ENCODE peak calls at places on chromosome 21, in four cellular contexts. B, J, F and Y are unnamed samples.

GRCh38 chr21:15242906-15243305 is 178.1 kb upstream of the NRIP1 start:
- DNase-seq in B (no peak), J (no peak), F (no peak), Y (no peak)

GRCh38 chr21:29316806-29317205 is 18.1 kb downstream of the BACH1 start:
- DNase-seq in B (no peak), J (no peak), F (no peak), Y (no peak)

GRCh38 chr21:31846690-31847089 is 26.1 kb upstream of the HUNK start:
- DNase-seq in B (no peak), J (no peak), F (no peak), Y (no peak)

GRCh38 chr21:18294100-18294499 is 49.5 kb downstream of the CHODL start:
- DNase-seq in B (no peak), J (no peak), F (no peak), Y (no peak)

GRCh38 chr21:27021801-27022200 is 54.9 kb upstream of the ADAMTS5 start:
- DNase-seq in B (no peak), J (no peak), F (no peak), Y (no peak)

GRCh38 chr21:36471254-36471723 is 8.6 kb downstream of the CLDN14 start:
- DNase-seq in B (peak), J (no peak), F (no peak), Y (peak)

GRCh38 chr21:15978158-15978805 is 248.5 kb downstream of the USP25 start:
- DNase-seq in B (peak), J (no peak), F (peak), Y (no peak)

GRCh38 chr21:42016364-42016985 is 6.3 kb upstream of the ZBTB21 start:
- DNase-seq in B (no peak), J (no peak), F (no peak), Y (no peak)

GRCh38 chr21:43306911-43307676 is 119.8 kb downstream of the SIK1 start:
- DNase-seq in B (peak), J (peak), F (no peak), Y (peak)

GRCh38 chr21:25855591-25855990 is 120.8 kb downstream of the GABPA start:
- DNase-seq in B (no peak), J (no peak), F (no peak), Y (no peak)

GRCh38 chr21:15060776-15061175 is 4.0 kb downstream of the NRIP1 start:
- DNase-seq in B (peak), J (no peak), F (no peak), Y (no peak)

GRCh38 chr21:30582850-30583249 is 7.3 kb downstream of the KRTAP22-2 start:
- DNase-seq in B (no peak), J (no peak), F (no peak), Y (no peak)

GRCh38 chr21:16084776-16085364 is 355.1 kb downstream of the USP25 start:
- DNase-seq in B (no peak), J (no peak), F (no peak), Y (no peak)

GRCh38 chr21:18449586-18449985 is 46.0 kb upstream of the TMPRSS15 start:
- DNase-seq in B (no peak), J (no peak), F (no peak), Y (no peak)

GRCh38 chr21:43865471-43866181 is 603 bp downstream of the AGPAT3 start:
- DNase-seq in B (peak), J (peak), F (no peak), Y (peak)

GRCh38 chr21:18832950-18833349 is 429.4 kb upstream of the TMPRSS15 start:
- DNase-seq in B (peak), J (no peak), F (no peak), Y (no peak)

GRCh38 chr21:29989634-29990234 is 49.9 kb upstream of the GRIK1 start:
- DNase-seq in B (peak), J (no peak), F (no peak), Y (no peak)

GRCh38 chr21:24200052-24200451 is 1407.2 kb downstream of the MRPL39 start:
- DNase-seq in B (no peak), J (no peak), F (no peak), Y (no peak)

GRCh38 chr21:42467613-42467983 is 28.4 kb downstream of the RSPH1 start:
- DNase-seq in B (no peak), J (no peak), F (no peak), Y (no peak)

GRCh38 chr21:41370840-41371697 is 9.2 kb downstream of the MX2 start:
- DNase-seq in B (no peak), J (no peak), F (no peak), Y (no peak)

GRCh38 chr21:20592482-20592881 is 405.7 kb upstream of the NCAM2 start:
- DNase-seq in B (no peak), J (no peak), F (no peak), Y (no peak)

GRCh38 chr21:39581414-39581813 is 31.3 kb upstream of the B3GALT5 start:
- DNase-seq in B (no peak), J (no peak), F (no peak), Y (no peak)
- TF ChIP-seq CTCF in B (no peak), J (no peak), F (no peak), Y (no peak)

DNA sequence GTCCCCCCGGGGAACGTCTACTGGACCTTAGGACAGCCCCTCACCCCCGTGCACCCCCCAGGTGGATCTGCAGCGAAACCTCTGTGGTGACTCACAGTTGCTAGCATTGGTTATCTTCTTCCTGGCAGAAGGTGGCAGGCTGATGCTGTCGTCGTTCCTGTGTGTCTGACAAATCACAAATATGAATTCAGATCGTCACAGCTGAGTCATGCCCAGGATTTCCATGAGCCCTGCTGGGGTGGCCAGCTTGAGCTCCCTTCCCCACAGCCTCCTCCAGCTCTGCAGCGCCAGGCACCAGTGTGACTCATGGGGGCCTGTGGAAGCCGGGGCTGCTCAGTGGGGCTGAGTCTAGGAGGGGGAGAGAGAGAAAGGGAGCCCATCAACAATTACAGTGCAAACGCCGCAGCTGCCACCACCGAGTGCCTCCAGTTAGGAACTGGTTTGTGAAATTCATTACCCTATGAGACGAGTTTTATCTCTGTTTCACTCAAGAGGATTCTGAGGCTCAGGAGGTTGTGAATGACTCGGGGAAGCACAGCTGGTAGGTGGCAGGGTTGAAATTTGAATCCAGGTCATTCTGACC is 197.9 kb downstream of the DYRK1A start:
- DNase-seq in B (peak), J (peak), F (peak), Y (peak)
- TF ChIP-seq CTCF in B (peak), J (no peak), F (no peak), Y (no peak)

DNA sequence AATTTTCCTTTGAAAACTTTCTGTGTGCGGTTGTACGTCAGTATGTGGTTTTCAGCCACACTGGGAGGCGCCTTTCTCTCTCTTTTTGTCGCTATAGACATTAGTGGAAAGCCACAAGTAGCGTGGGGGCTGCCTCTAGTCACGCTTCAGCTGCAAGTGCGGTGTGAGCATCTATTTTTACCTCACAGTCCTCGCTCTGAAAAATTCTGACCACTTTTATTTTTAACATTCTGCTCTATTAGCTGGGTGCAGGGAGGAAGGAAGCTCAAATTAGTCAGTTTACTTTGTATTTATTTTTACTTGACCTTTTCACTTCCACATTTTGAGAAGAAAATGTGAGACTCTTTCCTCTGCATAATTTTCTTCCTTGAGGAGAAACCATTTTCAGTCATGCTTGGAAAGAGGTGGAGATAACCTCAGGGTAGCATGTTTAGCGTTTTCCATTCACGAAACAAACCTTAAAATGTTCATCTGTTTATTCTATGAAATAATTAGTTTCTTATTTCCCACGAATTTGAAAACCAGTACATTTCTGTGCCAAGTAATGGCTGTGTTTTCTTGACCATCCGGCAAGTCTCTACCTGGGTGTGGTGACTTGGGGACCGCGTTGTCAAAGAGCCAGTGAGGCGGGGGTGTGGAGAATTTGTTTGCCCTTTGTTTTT is 35.6 kb downstream of the ADARB1 start:
- DNase-seq in B (no peak), J (peak), F (no peak), Y (peak)
- TF ChIP-seq CTCF in B (no peak), J (no peak), F (no peak), Y (no peak)

GRCh38 chr21:39630827-39631226 is 18.1 kb downstream of the B3GALT5 start:
- DNase-seq in B (no peak), J (no peak), F (no peak), Y (no peak)
- TF ChIP-seq CTCF in B (no peak), J (no peak), F (no peak), Y (no peak)

DNA sequence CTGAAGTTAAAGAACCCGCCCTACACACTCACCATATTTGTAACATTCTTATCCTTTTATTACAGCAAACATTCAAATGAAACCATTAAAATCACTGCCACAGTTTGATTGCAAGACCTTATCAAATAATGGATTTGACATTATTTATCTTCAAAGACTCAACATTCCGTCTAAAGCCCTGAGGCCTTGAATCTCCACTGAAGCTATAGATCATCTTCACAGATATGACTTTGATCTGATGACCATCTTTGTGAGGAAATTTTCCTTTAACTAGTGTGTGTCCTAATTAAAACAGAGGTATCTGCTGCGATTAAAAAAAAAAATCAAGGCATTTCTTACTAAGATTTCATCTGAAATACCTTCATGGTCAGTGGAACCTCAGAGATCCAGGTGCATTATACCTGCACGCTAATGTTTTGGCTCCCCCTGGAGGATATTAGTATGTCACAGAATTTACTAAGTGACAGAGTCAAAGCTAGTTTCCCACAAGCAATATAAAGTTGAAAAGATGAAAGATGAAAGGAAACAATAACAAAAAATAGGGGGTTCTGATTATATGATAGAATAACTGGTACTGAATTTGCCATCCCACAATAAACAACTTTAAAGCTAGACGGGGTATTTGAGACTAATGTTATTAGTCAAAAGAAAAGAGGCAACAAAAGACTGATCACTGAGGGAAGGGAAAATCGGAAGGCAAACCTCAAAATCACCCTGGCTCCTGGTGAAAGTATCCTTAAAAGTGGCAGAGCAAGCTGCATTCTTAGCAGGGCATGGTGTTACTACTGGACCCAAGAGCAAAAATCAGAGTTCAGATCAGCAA is 923.4 kb downstream of the NCAM2 start:
- DNase-seq in B (peak), J (no peak), F (no peak), Y (no peak)
- TF ChIP-seq CTCF in B (peak), J (no peak), F (peak), Y (peak)

GRCh38 chr21:35340273-35340672 is 291.2 kb upstream of the RUNX1 start:
- DNase-seq in B (no peak), J (no peak), F (no peak), Y (no peak)
- TF ChIP-seq CTCF in B (no peak), J (no peak), F (no peak), Y (no peak)

DNA sequence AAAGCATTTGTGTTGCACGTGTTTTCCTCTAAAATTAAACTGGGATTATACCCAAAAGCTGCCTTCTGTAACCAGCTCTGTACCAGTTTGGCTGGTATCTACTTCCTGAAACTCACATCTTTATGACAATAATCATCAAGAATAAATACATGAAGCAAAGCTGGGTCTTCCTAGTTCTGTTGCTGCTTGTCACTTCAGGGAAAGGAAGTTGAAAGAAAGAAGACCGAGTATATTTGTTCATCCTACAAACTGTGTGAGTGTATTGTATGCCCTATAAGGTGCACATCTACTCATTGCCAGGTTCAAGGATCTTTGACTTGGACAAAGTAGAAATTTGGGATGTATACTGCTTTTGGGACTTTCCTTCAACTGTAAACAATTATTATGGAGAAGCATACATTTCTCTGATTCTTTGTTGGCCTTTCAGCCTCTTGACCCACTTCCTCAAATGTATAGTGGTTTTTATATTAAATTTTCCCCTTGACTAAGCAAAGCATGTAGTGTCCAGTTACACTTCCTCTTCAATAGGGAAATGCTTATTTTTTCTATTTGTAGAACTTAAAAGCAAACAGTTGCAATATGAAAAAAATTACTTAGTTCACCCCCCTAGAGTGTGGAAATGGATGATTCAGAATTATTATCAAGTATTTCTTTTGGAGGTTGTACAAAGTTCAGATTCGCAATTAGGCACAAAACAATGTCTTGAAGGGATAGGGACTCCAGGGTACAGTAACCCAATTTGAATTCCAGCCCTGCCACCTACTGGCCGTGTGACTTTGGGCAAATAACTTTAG is 28.9 kb upstream of the IFNGR2 start:
- DNase-seq in B (peak), J (no peak), F (peak), Y (no peak)
- TF ChIP-seq CTCF in B (peak), J (peak), F (peak), Y (peak)

GRCh38 chr21:46643379-46644177 is 8.1 kb downstream of the PRMT2 start:
- DNase-seq in B (no peak), J (no peak), F (no peak), Y (no peak)
- TF ChIP-seq CTCF in B (no peak), J (no peak), F (no peak), Y (no peak)